ENCODE peak calls at places on chromosomes 1 and 21, in eight cellular contexts. D is K562, O is HCT116, S is Panc1, H is GM23338, A is HepG2, L is upper lobe of left lung, V is GM12878. W is an unnamed sample. For H3K27me3, the result is how much of the 10 kb centered on the place peaks cover.

GRCh38 chr1:80533178-80533577 is 1267.6 kb upstream of the ADGRL2 start:
- ATAC-seq in D (no peak), O (no peak), S (no peak), H (peak), A (no peak), L (no peak), V (no peak), W (no peak)

GRCh38 chr1:230139741-230140140 is 72.7 kb downstream of the GALNT2 start:
- ATAC-seq in D (no peak), O (no peak), S (peak), H (no peak), A (no peak), L (no peak), V (no peak), W (no peak)

GRCh38 chr1:86389315-86389714 is 6.8 kb downstream of the ODF2L start:
- ATAC-seq in D (no peak), O (no peak), S (no peak), H (no peak), A (no peak), L (no peak), V (peak), W (no peak)

GRCh38 chr1:28058971-28059878 is 29.2 kb downstream of the EYA3 start:
- ATAC-seq in D (peak), O (no peak), S (no peak), H (no peak), A (no peak), L (no peak), V (peak), W (no peak)

GRCh38 chr21:33246963-33247362 is 17.2 kb downstream of the IFNAR2 start:
- ATAC-seq in D (no peak), O (no peak), S (no peak), H (no peak), A (no peak), L (no peak), V (no peak), W (no peak)

GRCh38 chr1:229286099-229286766 is 15.3 kb downstream of the RAB4A start:
- ATAC-seq in D (no peak), O (no peak), S (no peak), H (no peak), A (no peak), L (no peak), V (no peak), W (no peak)

GRCh38 chr1:109391161-109391556 is 6.6 kb downstream of the SORT1 start:
- ATAC-seq in D (no peak), O (no peak), S (no peak), H (no peak), A (no peak), L (no peak), V (no peak), W (no peak)

GRCh38 chr1:52665173-52666020 is 32.4 kb downstream of the SHISAL2A start:
- ATAC-seq in D (no peak), O (no peak), S (no peak), H (no peak), A (peak), L (no peak), V (no peak), W (no peak)

GRCh38 chr1:206471415-206471801 is 1.1 kb downstream of the IKBKE start:
- ATAC-seq in D (no peak), O (no peak), S (no peak), H (peak), A (no peak), L (no peak), V (peak), W (no peak)

GRCh38 chr1:56670350-56670749 is 25.2 kb downstream of the PRKAA2 start:
- ATAC-seq in D (no peak), O (no peak), S (no peak), H (no peak), A (no peak), L (no peak), V (no peak), W (no peak)

GRCh38 chr21:29585462-29585861 is 286.7 kb downstream of the BACH1 start:
- ATAC-seq in D (no peak), O (no peak), S (no peak), H (no peak), A (no peak), L (no peak), V (no peak), W (no peak)

DNA sequence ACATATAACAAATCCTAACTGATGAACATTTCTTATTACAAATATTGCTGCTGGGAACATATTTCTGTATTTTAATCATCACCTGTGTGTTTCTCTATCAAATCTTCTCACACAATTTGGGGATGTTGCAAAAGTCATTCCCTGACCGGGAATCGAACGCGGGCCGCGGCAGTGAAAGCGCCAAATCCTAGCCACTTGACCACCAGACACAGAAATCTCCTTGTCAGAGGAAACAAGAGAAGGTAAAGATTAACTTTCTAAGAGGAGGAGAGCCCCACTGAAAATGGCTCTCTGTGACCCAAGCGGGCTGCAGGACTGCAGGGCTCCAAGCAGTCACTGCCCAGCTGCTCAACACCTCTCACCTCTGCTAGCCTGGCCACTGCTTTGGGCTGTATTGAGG is 304.9 kb downstream of the FAM72C start:
- ATAC-seq in D (no peak), O (no peak), S (no peak), H (no peak), A (no peak), L (no peak), V (no peak), W (no peak)
- H3K27me3 ChIP-seq in D (under half), O (under half), S (under half), H (under half), A (under half), L (under half), V (under half), W (half or more)

GRCh38 chr21:46100426-46100825 is 2.5 kb downstream of the COL6A2 start:
- ATAC-seq in D (no peak), O (no peak), S (no peak), H (no peak), A (no peak), L (no peak), V (no peak), W (no peak)
- TF ChIP-seq POLR2AphosphoS5 in D (no peak), O (no peak), S (no peak), H (no peak), A (no peak), L (no peak), V (no peak), W (peak)

DNA sequence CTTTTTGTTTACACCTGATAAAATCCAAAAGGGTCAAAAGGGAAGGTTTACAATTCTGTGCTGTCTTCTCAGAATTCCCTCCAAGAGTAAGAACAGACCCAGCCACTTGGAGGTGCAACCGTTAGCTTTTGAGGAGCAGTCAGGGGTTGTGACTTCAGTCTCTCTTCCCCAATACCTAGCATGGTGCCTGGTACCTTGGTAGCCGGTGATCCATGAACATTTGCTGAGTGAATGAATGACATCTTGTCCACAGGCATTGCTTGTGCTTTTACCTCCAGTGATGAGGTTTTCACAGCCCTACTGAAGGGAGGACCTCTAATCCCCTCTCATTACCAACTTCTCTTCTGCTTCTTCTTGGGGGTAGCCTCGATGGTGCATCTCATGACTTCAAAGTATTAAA is 11.7 kb downstream of the GFI1 start:
- ATAC-seq in D (peak), O (no peak), S (no peak), H (no peak), A (no peak), L (no peak), V (peak), W (no peak)
- H3K27me3 ChIP-seq in D (under half), O (under half), S (under half), H (half or more), A (under half), L (under half), V (under half), W (under half)

DNA sequence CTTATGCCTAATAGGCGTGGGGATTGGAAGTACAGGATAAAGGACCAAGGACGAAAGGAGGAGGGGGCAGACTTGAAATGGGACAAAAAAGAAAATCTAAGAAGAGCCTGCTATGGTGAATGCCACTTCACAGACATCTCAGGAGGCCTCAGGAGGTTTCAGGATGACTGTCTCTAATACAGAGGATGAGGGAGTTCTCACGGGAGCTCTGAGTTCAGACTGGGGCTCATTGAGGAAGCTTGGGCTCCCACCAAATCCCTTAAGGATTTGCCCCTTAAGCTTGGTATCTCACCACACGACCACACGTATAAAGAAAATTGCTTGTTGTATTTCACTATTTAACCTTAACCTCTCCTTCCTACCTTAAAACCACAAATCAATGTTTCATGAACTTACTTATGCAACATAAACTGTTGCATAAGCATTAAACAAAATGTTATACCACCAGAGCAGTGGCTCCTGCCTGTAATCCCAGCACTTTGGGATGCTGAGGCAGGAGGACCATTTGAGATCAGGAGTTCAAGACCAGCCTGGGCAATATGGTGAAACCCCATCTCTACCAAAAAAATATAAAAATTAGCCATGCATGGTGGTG is 12.4 kb downstream of the SLC30A1 start:
- ATAC-seq in D (no peak), O (no peak), S (no peak), H (no peak), A (no peak), L (no peak), V (peak), W (no peak)
- TF ChIP-seq POLR2AphosphoS5 in D (no peak), O (no peak), S (no peak), H (no peak), A (no peak), L (no peak), V (no peak), W (no peak)

GRCh38 chr1:180166436-180166800 is 11.7 kb downstream of the QSOX1 start:
- ATAC-seq in D (no peak), O (no peak), S (no peak), H (no peak), A (no peak), L (no peak), V (no peak), W (no peak)
- H3K27me3 ChIP-seq in D (under half), O (under half), S (under half), H (under half), A (under half), L (under half), V (under half), W (under half)

GRCh38 chr1:248850124-248850523 is 8.8 kb downstream of the ZNF692 start:
- ATAC-seq in D (peak), O (peak), S (no peak), H (no peak), A (no peak), L (no peak), V (no peak), W (no peak)

GRCh38 chr1:248853023-248853422 is 5.9 kb downstream of the ZNF692 start:
- ATAC-seq in D (no peak), O (no peak), S (no peak), H (no peak), A (no peak), L (no peak), V (no peak), W (peak)

GRCh38 chr1:248852548-248852947 is 6.3 kb downstream of the ZNF692 start:
- ATAC-seq in D (no peak), O (no peak), S (no peak), H (no peak), A (no peak), L (no peak), V (peak), W (no peak)

GRCh38 chr1:248850536-248851251 is 8.2 kb downstream of the ZNF692 start:
- ATAC-seq in D (peak), O (no peak), S (no peak), H (no peak), A (peak), L (no peak), V (no peak), W (no peak)

GRCh38 chr1:248851390-248851789 is 7.5 kb downstream of the ZNF692 start:
- ATAC-seq in D (peak), O (no peak), S (peak), H (no peak), A (no peak), L (no peak), V (no peak), W (peak)
- TF ChIP-seq POLR2AphosphoS5 in D (no peak), O (no peak), S (no peak), H (no peak), A (no peak), L (no peak), V (no peak), W (no peak)

DNA sequence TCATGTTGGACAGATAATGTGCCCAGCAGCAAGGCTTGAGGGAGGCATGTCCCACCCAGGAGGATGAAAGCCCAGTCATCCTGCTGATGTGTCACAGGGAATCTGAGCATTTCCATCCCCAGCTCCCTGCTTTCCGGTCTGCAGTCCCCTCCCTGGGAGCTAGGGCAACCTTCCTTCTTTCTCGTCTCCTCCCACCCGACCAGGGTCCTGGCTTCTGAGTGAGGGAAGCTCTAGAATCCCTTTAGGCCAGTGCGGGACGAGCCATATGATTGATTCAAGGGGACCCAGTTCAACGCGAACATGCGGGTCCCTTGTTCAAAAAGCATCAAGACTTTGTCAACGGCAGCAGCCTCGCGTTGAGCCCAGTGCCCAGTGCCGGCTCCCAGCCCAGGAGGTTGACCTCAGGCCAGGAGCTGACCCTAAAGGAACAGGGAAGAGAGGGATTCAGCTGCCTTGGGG is 96.7 kb upstream of the TMPRSS2 start:
- ATAC-seq in D (no peak), O (no peak), S (no peak), H (peak), A (no peak), L (no peak), V (no peak), W (no peak)
- H3K27me3 ChIP-seq in D (under half), O (under half), S (under half), H (under half), A (under half), L (under half), V (under half), W (under half)

GRCh38 chr21:41886331-41886730 is 7.2 kb upstream of the PRDM15 start:
- ATAC-seq in D (peak), O (no peak), S (no peak), H (no peak), A (no peak), L (no peak), V (no peak), W (no peak)

GRCh38 chr21:41887682-41888081 is 8.5 kb upstream of the PRDM15 start:
- ATAC-seq in D (no peak), O (no peak), S (no peak), H (no peak), A (no peak), L (no peak), V (no peak), W (no peak)

GRCh38 chr21:41883582-41883981 is 4.4 kb upstream of the PRDM15 start:
- ATAC-seq in D (no peak), O (no peak), S (no peak), H (no peak), A (no peak), L (no peak), V (no peak), W (no peak)

GRCh38 chr21:41884501-41885030 is 5.4 kb upstream of the PRDM15 start:
- ATAC-seq in D (no peak), O (peak), S (no peak), H (no peak), A (peak), L (peak), V (no peak), W (no peak)

DNA sequence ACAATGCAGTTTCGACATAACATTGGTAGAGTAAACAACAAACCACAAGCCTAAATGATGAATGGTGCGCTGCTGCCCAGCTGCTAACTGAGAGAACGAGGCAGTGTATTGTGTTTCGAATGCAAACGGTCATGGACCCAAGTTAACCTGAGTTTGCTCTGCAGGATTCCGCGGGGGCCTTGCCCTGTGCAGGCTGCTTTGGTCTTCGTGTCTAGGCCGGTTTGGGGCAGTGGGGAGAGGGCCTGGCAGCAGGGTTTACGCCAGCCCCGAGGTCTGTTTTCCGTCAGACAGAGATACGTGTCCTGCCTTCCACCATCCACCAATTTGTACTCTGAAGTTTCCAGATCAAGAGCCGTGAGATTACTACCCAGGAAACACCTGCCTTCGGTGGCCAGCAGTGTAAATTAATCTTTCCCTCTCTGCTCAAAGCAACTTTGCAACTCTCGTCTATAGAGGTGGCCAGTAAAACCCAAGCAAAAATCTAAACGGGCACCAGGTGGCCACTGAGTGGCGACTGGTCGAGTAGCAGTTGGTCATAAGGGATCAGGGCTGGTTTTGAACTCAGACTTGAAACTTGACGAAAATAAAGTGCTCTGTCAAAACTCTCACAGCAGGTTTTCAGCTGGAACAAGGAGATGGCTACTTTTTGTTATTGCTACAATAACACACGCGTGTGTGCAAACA is 6.3 kb upstream of the PRDM15 start:
- ATAC-seq in D (no peak), O (no peak), S (no peak), H (peak), A (peak), L (no peak), V (no peak), W (no peak)
- TF ChIP-seq POLR2AphosphoS5 in D (no peak), O (no peak), S (no peak), H (no peak), A (no peak), L (no peak), V (no peak), W (no peak)

GRCh38 chr1:145959333-145959732 is 1.5 kb upstream of the LIX1L start:
- ATAC-seq in D (no peak), O (no peak), S (no peak), H (no peak), A (no peak), L (no peak), V (no peak), W (no peak)

GRCh38 chr1:145961109-145961424 is 3.2 kb upstream of the LIX1L start:
- ATAC-seq in D (no peak), O (no peak), S (no peak), H (no peak), A (no peak), L (no peak), V (no peak), W (no peak)

GRCh38 chr1:145960468-145961108 is 2.8 kb upstream of the LIX1L start:
- ATAC-seq in D (no peak), O (no peak), S (peak), H (peak), A (peak), L (peak), V (peak), W (peak)

GRCh38 chr1:145958734-145959133 is 917 bp upstream of the LIX1L start:
- ATAC-seq in D (no peak), O (no peak), S (no peak), H (no peak), A (no peak), L (no peak), V (no peak), W (no peak)

DNA sequence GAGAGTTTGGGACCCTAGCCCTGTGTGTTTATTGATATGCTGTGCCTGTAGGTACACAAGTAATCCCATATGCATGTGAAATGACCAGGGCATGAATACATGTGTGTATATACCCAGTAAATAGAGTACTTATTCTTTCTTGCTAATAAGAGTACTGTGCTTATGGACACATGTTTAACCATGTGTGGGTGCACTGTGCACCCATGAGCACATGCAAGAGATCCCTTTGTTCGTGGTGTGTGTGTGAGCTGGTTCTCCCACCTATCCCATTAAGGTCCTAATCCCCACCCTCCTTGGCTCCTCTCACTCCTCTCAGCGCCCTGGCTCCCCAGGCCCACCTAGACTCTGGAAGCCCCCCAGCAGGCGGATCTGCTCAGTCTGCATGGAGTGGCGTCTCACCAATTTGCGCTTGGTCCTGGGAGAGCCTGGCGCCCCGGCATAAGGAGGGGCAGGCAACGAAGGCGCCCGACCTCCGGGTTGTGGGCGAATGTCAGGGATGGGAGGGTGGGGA is 2.2 kb upstream of the LIX1L start:
- ATAC-seq in D (no peak), O (no peak), S (no peak), H (no peak), A (peak), L (no peak), V (no peak), W (no peak)
- H3K27me3 ChIP-seq in D (under half), O (under half), S (under half), H (half or more), A (under half), L (under half), V (under half), W (under half)

DNA sequence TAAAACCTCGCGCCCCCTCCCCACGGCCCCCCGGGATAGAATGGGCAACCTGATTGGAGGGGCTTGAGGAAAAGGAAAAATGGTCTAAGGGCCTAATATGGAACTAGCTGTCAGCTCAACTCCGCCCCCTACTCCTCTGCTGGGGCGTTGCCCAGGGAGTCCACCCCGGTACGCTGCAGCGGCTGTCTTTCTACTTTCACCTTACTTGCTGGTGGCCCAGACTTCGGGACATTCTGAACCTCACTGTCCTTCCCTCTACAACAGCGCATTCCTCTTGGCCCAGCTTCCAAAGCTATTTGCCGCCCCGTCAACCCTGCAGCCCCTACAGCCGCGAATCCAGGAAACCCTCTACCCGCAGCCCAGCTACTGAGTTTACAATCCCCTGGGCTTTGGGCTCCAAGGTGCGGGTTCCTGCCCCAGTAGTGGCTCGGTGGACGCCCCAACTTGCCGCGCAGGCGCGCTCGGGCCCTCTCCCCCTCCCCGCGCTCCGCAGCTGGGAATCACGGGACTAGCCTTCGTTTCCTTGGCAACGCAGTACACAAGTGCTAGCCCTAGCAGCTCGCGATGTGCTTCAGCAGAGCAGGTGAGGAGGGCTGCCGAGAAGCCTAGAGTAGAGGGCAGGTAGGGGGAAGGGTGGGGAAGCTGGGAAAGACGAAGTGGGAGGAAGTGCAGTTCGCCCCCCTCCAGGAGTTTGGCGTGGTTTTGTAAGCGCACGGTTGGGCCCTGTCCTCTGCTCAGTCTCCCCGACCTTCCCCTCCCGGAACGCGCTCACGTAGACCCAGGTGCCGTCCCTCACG is 55.6 kb downstream of the CHIA start:
- ATAC-seq in D (peak), O (peak), S (peak), H (peak), A (peak), L (peak), V (peak), W (peak)
- TF ChIP-seq POLR2AphosphoS5 in D (no peak), O (peak), S (no peak), H (no peak), A (peak), L (peak), V (no peak), W (peak)

W was measured in gastroesophageal sphincter.